ENCODE peak calls at places on chromosomes 16 and 17, in six cellular contexts. G is esophagus squamous epithelium; S is A549; N is IMR-90; K is CD8-positive, alpha-beta T cell; B is pancreas. F is an unnamed sample.

GRCh38 chr17:5583426-5584382 is 605 bp downstream of the NLRP1 start:
- DNase-seq in K (no peak), S (no peak), N (peak), B (no peak), G (no peak), F (no peak)

GRCh38 chr17:1036171-1036844 is 39.4 kb downstream of the TIMM22 start:
- DNase-seq in N (no peak), B (no peak), G (no peak), S (no peak), K (no peak), F (no peak)

GRCh38 chr16:30606004-30606403 is 4.2 kb downstream of the ZNF689 start:
- DNase-seq in G (no peak), N (no peak), K (no peak), B (no peak), S (no peak), F (no peak)

GRCh38 chr17:80847506-80848230 is 144.0 kb upstream of the CHMP6 start:
- DNase-seq in G (no peak), N (no peak), S (no peak), B (peak), K (peak), F (peak)

GRCh38 chr17:38916771-38917170 is 8.6 kb upstream of the LASP1NB start:
- DNase-seq in K (no peak), B (peak), G (no peak), N (no peak), S (no peak), F (no peak)

GRCh38 chr16:88784074-88784855 is 755 bp downstream of the PIEZO1 start:
- DNase-seq in N (peak), G (no peak), B (peak), K (no peak), S (peak), F (peak)

GRCh38 chr16:66801320-66802105 is at the start of gene TERB1:
- DNase-seq in S (no peak), K (no peak), B (no peak), N (no peak), G (no peak), F (no peak)

GRCh38 chr16:71552698-71553503 is 24.0 kb downstream of the TAT start:
- DNase-seq in N (no peak), K (no peak), B (no peak), S (no peak), G (no peak), F (no peak)

GRCh38 chr17:79619636-79620206 is 8.9 kb upstream of the RBFOX3 start:
- DNase-seq in S (no peak), K (no peak), N (no peak), B (peak), G (no peak), F (peak)

GRCh38 chr16:79897444-79898146 is 297.1 kb upstream of the MAF start:
- DNase-seq in B (no peak), N (no peak), G (no peak), K (no peak), S (no peak), F (peak)

GRCh38 chr17:77907497-77908120 is 50.9 kb upstream of the TNRC6C start:
- DNase-seq in S (no peak), K (no peak), B (peak), G (no peak), N (no peak), F (no peak)

GRCh38 chr16:82954224-82954929 is 327.6 kb downstream of the CDH13 start:
- DNase-seq in N (peak), K (no peak), S (no peak), B (no peak), G (no peak), F (no peak)

GRCh38 chr16:72561-73537 is at the start of gene RHBDF1:
- DNase-seq in S (peak), B (peak), G (no peak), N (peak), K (no peak), F (peak)

GRCh38 chr16:1691276-1691675 is 13.2 kb downstream of the JPT2 start:
- DNase-seq in G (no peak), S (no peak), N (peak), B (no peak), K (no peak), F (no peak)
- TF ChIP-seq CTCF in G (no peak), S (peak), N (peak), B (no peak), K (no peak), F (no peak)

DNA sequence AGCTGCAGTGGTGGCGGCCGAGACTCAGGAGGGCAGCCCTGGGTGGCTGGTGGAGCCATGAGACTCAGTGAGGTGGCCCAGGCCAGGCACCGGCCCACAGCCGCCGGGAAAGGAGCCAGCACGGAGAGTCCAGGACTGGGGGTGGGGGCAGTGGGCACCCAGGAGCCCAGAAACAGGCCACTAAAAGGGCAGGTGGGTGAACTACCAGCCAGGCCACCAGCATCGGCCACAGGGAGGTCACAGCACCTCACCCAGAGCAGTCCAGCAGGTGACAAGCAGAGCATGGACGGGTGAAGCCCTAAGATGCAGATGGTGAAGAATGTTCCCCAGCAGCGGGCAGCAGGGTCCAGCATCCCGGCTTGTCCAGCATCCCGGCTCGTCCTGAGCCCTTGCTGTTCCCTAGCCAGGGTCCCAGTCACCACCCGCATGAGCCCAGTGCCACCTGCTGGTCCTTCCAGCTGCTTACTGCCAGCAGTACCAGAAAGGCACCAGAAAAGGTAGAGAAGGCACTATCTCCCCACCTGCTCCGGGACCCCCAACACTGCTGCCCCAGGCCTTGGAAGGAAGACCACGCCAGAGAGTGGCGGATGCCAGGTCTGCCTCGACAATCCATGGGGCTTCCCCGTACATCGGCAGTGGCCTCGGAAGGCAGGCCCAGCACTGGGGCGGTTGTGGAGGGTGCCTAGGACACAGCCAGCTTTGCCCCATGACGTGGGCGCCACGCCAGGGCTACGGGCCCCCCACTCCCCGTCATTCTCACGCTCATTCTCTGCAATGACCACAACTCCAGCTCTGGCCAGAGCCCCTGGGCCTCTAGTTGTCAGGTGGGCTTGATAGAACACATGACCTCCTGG is 1.6 kb downstream of the CENPX start:
- DNase-seq in S (peak), N (peak), B (peak), K (peak), G (no peak), F (peak)
- H3K27ac ChIP-seq in S (peak), N (no peak), B (no peak), K (no peak), G (peak), F (peak)

GRCh38 chr17:57211010-57211411 is 45.3 kb upstream of the MSI2 start:
- DNase-seq in K (no peak), B (no peak), N (no peak), G (no peak), S (peak), F (no peak)
- TF ChIP-seq CTCF in K (no peak), B (no peak), N (no peak), G (no peak), S (no peak), F (no peak)

GRCh38 chr16:74695450-74696422 is 4.9 kb downstream of the MLKL start:
- DNase-seq in S (peak), N (peak), K (peak), B (peak), G (peak), F (peak)

DNA sequence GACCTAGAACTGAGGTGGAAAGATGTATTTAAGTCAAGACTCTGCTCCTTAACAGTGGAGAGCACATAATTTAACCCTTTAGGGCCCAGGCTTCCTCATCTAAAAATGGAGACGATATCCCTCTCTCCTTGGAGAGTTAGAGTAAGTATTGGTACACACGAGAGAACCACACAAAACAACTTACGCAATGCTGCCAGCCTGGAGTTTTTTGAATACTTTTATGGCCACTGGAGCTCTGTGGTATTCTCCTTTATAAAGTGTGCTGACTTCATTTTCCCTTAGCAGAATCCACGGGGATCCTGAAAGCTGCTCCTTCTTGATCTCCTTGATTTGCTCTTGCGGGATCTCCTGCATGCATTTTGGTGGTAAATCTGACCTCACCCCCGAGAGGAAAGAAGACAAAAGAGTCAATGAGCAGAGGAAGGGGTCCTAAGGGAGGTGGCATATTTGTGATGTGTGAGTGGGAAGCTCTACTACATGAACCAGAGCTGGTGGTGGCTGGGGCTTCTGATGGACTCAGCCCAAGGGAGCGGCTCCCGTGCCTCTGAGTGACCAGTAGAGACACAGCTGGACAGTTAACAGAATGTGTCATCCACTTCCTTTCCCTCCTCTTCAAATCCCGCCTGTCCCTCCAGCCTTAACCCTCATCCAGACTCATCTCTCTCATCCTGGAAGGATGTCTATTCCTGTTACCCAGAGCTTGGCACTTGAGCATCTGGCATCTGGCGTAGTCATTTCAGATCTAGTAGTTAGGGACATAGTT is 9.4 kb downstream of the MLKL start:
- DNase-seq in S (no peak), K (no peak), N (peak), G (no peak), B (no peak), F (no peak)
- H3K27ac ChIP-seq in S (no peak), K (no peak), N (no peak), G (no peak), B (no peak), F (no peak)

DNA sequence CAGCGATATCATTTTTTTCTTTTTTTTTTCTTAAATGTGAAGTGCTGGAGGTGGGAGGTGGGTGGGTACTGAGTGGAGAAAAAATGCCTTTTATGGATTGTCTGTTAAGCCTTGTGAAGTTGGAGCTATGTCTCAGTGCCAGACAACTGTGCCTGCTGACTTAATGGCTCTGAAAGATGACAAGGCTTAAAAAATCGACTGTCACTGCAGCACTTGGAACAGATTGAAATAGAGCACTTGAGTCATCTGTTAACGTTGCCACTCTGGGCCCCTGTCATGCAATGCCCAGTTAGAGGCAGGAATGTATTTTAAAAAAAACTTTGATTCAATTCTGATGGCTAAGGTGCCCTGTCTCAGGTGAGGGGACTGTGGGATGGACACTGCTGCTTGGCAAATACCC is 108.2 kb upstream of the HS3ST2 start:
- DNase-seq in N (no peak), S (no peak), K (no peak), B (no peak), G (no peak), F (no peak)
- TF ChIP-seq CTCF in N (no peak), S (no peak), K (no peak), B (no peak), G (no peak), F (no peak)

GRCh38 chr17:19958023-19958422 is 19.6 kb downstream of the AKAP10 start:
- DNase-seq in S (peak), N (peak), B (no peak), G (no peak), K (no peak), F (no peak)

DNA sequence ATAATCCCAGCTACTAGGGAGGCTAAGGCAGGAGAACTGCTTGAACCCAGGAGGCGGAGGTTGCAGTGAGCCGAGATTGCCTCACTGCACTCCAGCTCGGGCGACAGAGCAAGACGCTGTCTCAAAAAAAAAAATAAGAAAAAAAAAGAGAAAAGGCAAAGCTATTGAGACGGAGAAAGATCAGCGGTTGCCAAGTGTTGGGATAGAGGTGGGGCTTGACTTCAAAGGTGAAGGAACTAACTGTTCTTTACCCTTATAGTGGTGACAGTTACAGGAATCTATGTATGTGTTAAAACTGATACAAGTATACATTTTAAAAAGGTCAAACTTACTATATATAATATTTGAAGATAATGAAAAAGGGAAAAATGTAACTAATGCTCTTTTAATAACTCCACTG is 22.5 kb downstream of the AKAP10 start:
- DNase-seq in B (no peak), G (no peak), K (no peak), N (no peak), S (no peak), F (no peak)
- H3K27ac ChIP-seq in B (no peak), G (no peak), K (no peak), N (no peak), S (no peak), F (no peak)

DNA sequence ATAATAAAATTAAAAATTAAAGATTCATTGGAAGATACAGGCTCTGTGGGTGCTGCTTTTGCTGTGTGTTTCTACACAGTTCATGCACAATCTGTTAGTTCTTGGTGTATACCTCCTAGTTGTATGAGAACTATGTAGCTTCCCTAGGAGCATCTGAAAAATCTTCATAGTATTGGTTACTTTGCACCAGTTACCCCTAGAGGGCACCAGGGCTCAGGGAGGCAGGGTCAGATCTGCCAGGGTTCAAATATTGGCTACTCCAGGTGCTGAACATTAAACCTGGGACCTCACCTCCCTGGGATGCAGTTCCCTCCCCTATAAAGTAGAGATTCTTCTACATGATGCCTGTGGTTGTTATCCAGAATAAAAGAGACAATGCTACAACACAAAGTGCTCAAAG is 583.0 kb upstream of the CDH11 start:
- DNase-seq in G (no peak), K (no peak), N (no peak), S (no peak), B (no peak), F (no peak)
- TF ChIP-seq CTCF in G (no peak), K (no peak), N (no peak), S (no peak), B (no peak), F (no peak)

GRCh38 chr16:56252835-56253234 is 61.5 kb downstream of the GNAO1 start:
- DNase-seq in K (no peak), B (no peak), G (no peak), S (no peak), N (peak), F (no peak)

GRCh38 chr16:56257666-56258359 is 66.5 kb downstream of the GNAO1 start:
- DNase-seq in N (no peak), S (no peak), G (no peak), K (no peak), B (no peak), F (no peak)

GRCh38 chr16:56258508-56259424 is 67.5 kb downstream of the GNAO1 start:
- DNase-seq in K (no peak), G (no peak), S (no peak), N (no peak), B (no peak), F (no peak)

GRCh38 chr16:56257260-56257659 is 66.0 kb downstream of the GNAO1 start:
- DNase-seq in S (no peak), N (peak), B (no peak), G (no peak), K (no peak), F (peak)

DNA sequence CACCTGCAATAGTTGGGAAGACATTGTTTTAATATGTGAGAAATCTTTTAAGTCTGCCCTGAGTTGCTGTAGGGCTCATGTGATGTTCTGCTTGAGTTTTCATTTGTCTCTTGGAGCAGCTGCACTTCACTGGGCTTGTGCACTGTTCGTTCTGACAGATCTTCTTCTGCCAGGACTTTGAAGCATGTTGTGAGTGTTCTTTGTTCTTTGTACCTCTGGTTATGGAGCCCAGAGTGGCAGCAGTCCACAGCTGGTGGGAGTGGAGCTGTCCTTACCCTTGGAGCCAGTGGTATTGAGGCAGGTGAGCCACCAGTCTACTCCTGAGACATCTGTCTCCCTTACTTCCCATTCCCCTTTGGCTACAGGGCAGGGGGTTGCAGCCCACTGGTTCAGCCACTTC is 64.6 kb downstream of the GNAO1 start:
- DNase-seq in K (no peak), G (no peak), B (no peak), S (no peak), N (no peak), F (no peak)
- H3K27ac ChIP-seq in K (no peak), G (no peak), B (no peak), S (no peak), N (no peak), F (peak)

GRCh38 chr16:56953006-56953405 is 8.7 kb upstream of the CETP start:
- DNase-seq in K (no peak), N (no peak), G (no peak), S (no peak), B (no peak), F (no peak)

GRCh38 chr16:56950455-56950854 is 11.3 kb upstream of the CETP start:
- DNase-seq in B (no peak), S (no peak), N (no peak), K (no peak), G (no peak), F (no peak)

GRCh38 chr16:56950051-56950450 is 11.7 kb upstream of the CETP start:
- DNase-seq in B (no peak), G (no peak), S (no peak), N (no peak), K (no peak), F (no peak)

GRCh38 chr16:56948234-56948633 is 13.5 kb upstream of the CETP start:
- DNase-seq in K (no peak), G (no peak), S (no peak), N (no peak), B (no peak), F (no peak)

DNA sequence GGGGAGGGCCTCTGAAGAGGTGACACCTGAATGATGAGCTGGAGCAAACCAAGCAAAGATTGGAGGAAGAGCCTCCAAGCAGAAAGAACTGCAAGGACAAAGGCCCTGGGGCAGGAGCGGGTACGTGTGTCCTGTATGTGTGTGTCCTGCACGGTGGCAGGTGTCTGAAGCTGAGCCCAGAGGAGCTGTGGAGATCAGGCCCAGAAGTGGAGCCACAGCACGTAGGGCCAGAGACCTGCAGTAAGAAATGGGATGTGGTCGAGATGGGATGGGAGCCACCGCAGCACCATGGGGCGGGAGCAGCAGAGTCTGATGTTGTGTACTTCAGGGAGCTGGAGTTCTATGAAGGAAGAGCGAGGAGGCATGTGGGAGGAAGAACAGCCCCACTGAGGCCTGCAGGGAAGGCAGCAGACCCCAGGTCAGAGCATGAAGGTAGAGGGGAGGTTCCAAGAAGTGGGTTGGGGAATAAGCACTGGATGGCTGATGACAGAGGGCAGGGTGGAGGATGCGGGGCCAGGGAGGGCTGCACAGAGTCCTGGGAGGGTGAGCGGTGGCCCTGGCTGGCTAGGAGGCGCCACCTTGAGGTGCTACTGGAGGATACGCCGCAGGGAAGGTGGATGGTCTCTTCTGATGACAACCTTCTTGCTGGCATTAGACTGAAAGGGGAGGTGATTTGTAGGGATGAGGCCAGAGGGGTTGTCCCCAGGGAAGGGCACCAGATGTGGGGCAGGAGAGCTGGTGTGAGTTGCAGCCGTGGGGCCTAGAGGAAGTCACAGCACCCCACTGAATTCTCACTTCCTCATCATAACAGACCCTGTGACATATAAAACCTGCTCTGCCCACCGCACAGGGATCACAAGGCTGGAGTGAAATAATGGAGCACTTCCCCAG is 10.6 kb upstream of the CETP start:
- DNase-seq in S (peak), G (no peak), N (peak), K (peak), B (peak), F (peak)
- TF ChIP-seq CTCF in S (peak), G (no peak), N (peak), K (peak), B (peak), F (peak)

F was measured in transverse colon.